ENCODE peak calls at places on chromosomes 1 and 21, in ten cellular contexts. K is GM23338, B is SK-N-SH, R is prostate gland, P is GM12891, S is sigmoid colon, O is HL-60, N is breast epithelium, C is K562, A is esophagus muscularis mucosa. Y is an unnamed sample.

GRCh38 chr1:66214901-66215300 is 319.1 kb upstream of the SGIP1 start:
- DNase-seq in S (no peak), N (no peak), K (no peak), C (no peak), B (no peak), P (no peak), R (no peak), O (no peak), A (no peak), Y (no peak)

GRCh38 chr1:156663178-156663577 is 14.0 kb downstream of the NES start:
- DNase-seq in N (no peak), O (no peak), P (no peak), C (peak; percentile 70), S (peak; percentile 82), R (no peak), K (no peak), B (no peak), A (no peak), Y (no peak)

GRCh38 chr1:16630661-16631247 is 17.4 kb upstream of the NBPF1 start:
- DNase-seq in A (no peak), N (peak; percentile 20), S (peak; percentile 73), R (no peak), O (no peak), B (peak; percentile 62), K (peak; percentile 28), C (peak; percentile 69), P (no peak), Y (no peak)

GRCh38 chr1:31957701-31958674 is 19.8 kb upstream of the PTP4A2 start:
- DNase-seq in N (no peak), K (no peak), O (peak; percentile 95), R (no peak), P (no peak), C (peak; percentile 79), S (no peak), A (no peak), B (no peak), Y (no peak)

GRCh38 chr1:10599194-10599861 is 124.6 kb downstream of the PEX14 start:
- DNase-seq in A (no peak), N (no peak), P (no peak), R (no peak), B (no peak), C (no peak), K (no peak), O (no peak), S (no peak), Y (peak; percentile 87)

GRCh38 chr1:85397490-85398044 is 67.4 kb downstream of the DDAH1 start:
- DNase-seq in A (no peak), B (no peak), P (no peak), O (no peak), R (no peak), C (no peak), N (no peak), K (peak; percentile 47), S (no peak), Y (no peak)

GRCh38 chr1:111323231-111323630 is 32.6 kb downstream of the CHIA start:
- DNase-seq in C (no peak), B (no peak), O (no peak), S (no peak), N (no peak), R (no peak), P (no peak), K (no peak), A (no peak), Y (no peak)

GRCh38 chr21:33849839-33850238 is 65.8 kb downstream of the ATP5PO start:
- DNase-seq in P (no peak), B (no peak), N (no peak), O (no peak), A (no peak), R (no peak), K (no peak), S (no peak), C (no peak), Y (no peak)

GRCh38 chr1:2287649-2288048 is 59.5 kb downstream of the SKI start:
- DNase-seq in R (no peak), K (no peak), O (no peak), A (no peak), S (no peak), B (no peak), C (no peak), N (no peak), P (no peak), Y (no peak)

GRCh38 chr1:209790286-209791193 is 6.2 kb upstream of the C1orf74 start:
- DNase-seq in N (no peak), S (no peak), P (no peak), K (no peak), C (no peak), O (no peak), A (no peak), R (no peak), B (no peak), Y (peak; percentile 63)

GRCh38 chr1:191348328-191348727 is 809.9 kb upstream of the RGS18 start:
- DNase-seq in B (no peak), O (no peak), C (no peak), K (peak; percentile 9), N (no peak), A (no peak), P (no peak), R (no peak), S (no peak), Y (no peak)

GRCh38 chr1:191350938-191351337 is 807.3 kb upstream of the RGS18 start:
- DNase-seq in O (no peak), A (no peak), R (no peak), C (no peak), S (no peak), B (no peak), P (no peak), K (peak; percentile 1), N (no peak), Y (no peak)
- TF ChIP-seq POLR2AphosphoS5 in O (no peak), A (no peak), R (no peak), C (no peak), S (no peak), B (no peak), P (no peak), K (no peak), N (no peak), Y (no peak)

GRCh38 chr1:47917696-47918095 is 79.5 kb downstream of the TRABD2B start:
- DNase-seq in B (no peak), P (no peak), C (no peak), S (no peak), K (no peak), R (no peak), N (no peak), O (no peak), A (no peak), Y (no peak)

GRCh38 chr1:47913225-47913823 is 83.9 kb downstream of the TRABD2B start:
- DNase-seq in B (no peak), K (no peak), O (no peak), S (no peak), R (no peak), C (no peak), P (no peak), A (no peak), N (no peak), Y (peak; percentile 98)

GRCh38 chr1:47914952-47915676 is 82.1 kb downstream of the TRABD2B start:
- DNase-seq in O (no peak), A (no peak), P (no peak), B (no peak), S (no peak), C (no peak), K (no peak), N (no peak), R (no peak), Y (no peak)

GRCh38 chr1:47914218-47914937 is 82.8 kb downstream of the TRABD2B start:
- DNase-seq in R (no peak), O (no peak), P (no peak), S (no peak), C (no peak), B (peak; percentile 45), K (no peak), A (no peak), N (peak; percentile 37), Y (no peak)

DNA sequence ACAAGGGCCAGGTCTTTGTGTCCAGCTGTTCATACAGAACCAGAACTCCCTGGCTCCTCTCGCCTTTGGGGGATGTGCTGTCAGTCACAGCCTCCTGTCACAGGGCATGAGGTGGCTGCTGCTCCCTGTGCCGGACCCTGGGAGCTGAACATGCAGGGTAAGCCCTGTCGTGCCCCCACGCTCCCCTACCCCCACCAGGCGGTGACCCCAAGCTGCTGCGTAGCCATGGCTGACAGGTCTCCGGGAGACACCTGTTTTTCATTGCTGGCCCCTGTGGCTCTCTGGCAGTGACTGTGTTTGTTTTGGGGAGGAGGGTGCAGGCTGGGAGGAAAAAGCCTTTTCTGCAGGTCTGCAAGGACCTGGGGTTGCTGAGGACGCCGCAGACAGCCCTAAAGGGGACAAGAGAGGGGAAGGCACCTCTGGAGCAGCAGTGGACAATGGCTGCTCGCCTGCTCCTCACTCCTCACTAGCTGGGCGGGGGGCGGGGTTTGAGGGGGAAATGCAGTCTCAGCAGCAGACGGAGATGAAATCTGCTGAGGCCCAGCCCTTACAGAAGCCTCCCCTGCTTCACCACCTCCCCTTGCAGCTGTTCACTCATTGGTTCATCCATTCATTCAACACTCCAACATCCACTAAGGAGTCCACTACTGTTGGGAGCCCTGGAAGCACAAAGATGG is 81.4 kb downstream of the TRABD2B start:
- DNase-seq in B (peak; percentile 71), A (no peak), K (peak; percentile 51), P (no peak), S (no peak), C (no peak), O (no peak), R (no peak), N (no peak), Y (no peak)
- TF ChIP-seq POLR2AphosphoS5 in B (no peak), A (no peak), K (no peak), P (no peak), S (no peak), C (no peak), O (no peak), R (no peak), N (no peak), Y (no peak)

GRCh38 chr1:116910379-116911165 is 856 bp downstream of the PTGFRN start:
- DNase-seq in P (peak; percentile 28), K (peak; percentile 79), O (peak; percentile 17), S (peak; percentile 70), R (peak; percentile 29), C (peak; percentile 69), B (peak; percentile 41), N (peak; percentile 40), A (no peak), Y (peak; percentile 25)
- TF ChIP-seq POLR2AphosphoS5 in P (no peak), K (no peak), O (no peak), S (no peak), R (no peak), C (no peak), B (no peak), N (no peak), A (peak; percentile 12), Y (no peak)

DNA sequence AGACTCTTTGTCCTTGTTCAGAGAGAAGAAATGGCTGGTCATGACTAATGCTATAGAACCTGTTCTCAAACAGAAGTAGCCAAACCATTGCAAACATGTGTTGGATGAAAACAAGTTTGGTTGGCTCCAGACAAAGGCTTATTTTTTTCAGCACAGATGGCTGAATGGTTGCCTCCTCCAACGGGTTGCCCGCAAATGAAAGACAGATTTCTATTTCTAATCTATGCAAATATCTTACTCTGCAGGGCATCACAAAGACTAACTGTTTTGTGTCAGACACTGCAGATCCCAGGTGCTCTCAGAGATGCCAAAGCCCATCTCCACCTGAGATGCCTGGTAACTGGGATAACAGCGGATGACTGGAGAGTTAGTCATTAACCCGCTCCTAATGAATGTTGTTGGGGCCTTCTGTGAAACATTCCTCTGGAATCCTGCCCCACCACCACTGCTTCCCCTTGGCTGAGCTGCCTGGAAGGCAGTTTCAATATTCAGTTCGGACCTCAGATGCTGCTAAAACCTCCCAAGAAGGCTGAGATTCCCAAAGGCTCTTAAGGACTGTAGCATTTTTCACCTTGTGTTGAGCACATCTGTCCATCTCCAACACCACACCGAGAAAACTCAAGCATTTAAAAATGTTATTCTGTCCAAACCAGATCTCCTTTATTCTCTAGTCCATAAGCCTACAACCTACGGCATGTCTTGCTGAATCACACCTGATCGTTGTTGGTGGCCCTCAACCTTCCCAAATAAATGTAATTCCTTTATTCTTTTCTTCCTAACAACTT is 104.4 kb downstream of the PTPN14 start:
- DNase-seq in C (no peak), K (peak; percentile 94), B (peak; percentile 42), O (no peak), A (no peak), N (peak; percentile 69), S (no peak), R (peak; percentile 33), P (no peak), Y (peak; percentile 85)
- TF ChIP-seq POLR2AphosphoS5 in C (no peak), K (no peak), B (peak; percentile 95), O (no peak), A (peak; percentile 32), N (no peak), S (no peak), R (peak; percentile 16), P (no peak), Y (no peak)